ENCODE peak calls at places on chromosomes 7 and 10, in nine cellular contexts. X, T, F, V, G, I, U, Y and C are unnamed samples.

GRCh38 chr7:116930156-116930913 is 23.0 kb upstream of the ST7 start:
- DNase-seq in X (peak), T (peak), F (peak), V (peak), G (peak), I (peak), U (peak), Y (peak), C (peak)

GRCh38 chr7:102833343-102833742 is 79.5 kb upstream of the LRRC17 start:
- DNase-seq in X (no peak), T (no peak), F (no peak), V (no peak), G (no peak), I (no peak), U (no peak), Y (no peak), C (no peak)

GRCh38 chr10:102665904-102666509 is 21.7 kb downstream of the TRIM8 start:
- DNase-seq in X (no peak), T (peak), F (no peak), V (no peak), G (no peak), I (no peak), U (no peak), Y (no peak), C (no peak)

GRCh38 chr7:45591101-45591906 is 17.1 kb downstream of the ADCY1 start:
- DNase-seq in X (no peak), T (no peak), F (no peak), V (no peak), G (no peak), I (no peak), U (no peak), Y (peak), C (no peak)

GRCh38 chr10:125849448-125849847 is 26.1 kb downstream of the BCCIP start:
- DNase-seq in X (no peak), T (no peak), F (no peak), V (no peak), G (no peak), I (no peak), U (no peak), Y (peak), C (no peak)

GRCh38 chr7:130232209-130232608 is 24.5 kb downstream of the SSMEM1 start:
- DNase-seq in X (no peak), T (no peak), F (no peak), V (no peak), G (no peak), I (no peak), U (no peak), Y (no peak), C (no peak)

GRCh38 chr10:71735709-71736569 is 16.4 kb upstream of the C10orf105 start:
- DNase-seq in X (no peak), T (no peak), F (no peak), V (peak), G (no peak), I (no peak), U (no peak), Y (peak), C (no peak)

GRCh38 chr10:33073641-33074410 is 115.8 kb upstream of the ITGB1 start:
- DNase-seq in X (no peak), T (no peak), F (no peak), V (no peak), G (no peak), I (no peak), U (no peak), Y (no peak), C (no peak)

GRCh38 chr7:144842377-144842851 is 6.6 kb upstream of the TPK1 start:
- DNase-seq in X (peak), T (peak), F (no peak), V (no peak), G (no peak), I (no peak), U (no peak), Y (peak), C (no peak)

GRCh38 chr7:25619963-25620799 is 391.9 kb upstream of the NPVF start:
- DNase-seq in X (no peak), T (peak), F (no peak), V (peak), G (peak), I (no peak), U (peak), Y (peak), C (peak)

GRCh38 chr10:18607503-18607902 is 43.9 kb downstream of the NSUN6 start:
- DNase-seq in X (peak), T (peak), F (no peak), V (no peak), G (peak), I (no peak), U (peak), Y (peak), C (peak)

GRCh38 chr7:93160410-93160809 is 12.2 kb upstream of the SAMD9L start:
- DNase-seq in X (no peak), T (no peak), F (no peak), V (no peak), G (no peak), I (no peak), U (no peak), Y (no peak), C (no peak)

GRCh38 chr7:92808006-92808405 is 28.4 kb downstream of the CDK6 start:
- DNase-seq in X (no peak), T (no peak), F (no peak), V (no peak), G (no peak), I (no peak), U (no peak), Y (no peak), C (no peak)

GRCh38 chr10:131127122-131127589 is 184.4 kb downstream of the TCERG1L start:
- DNase-seq in X (no peak), T (no peak), F (no peak), V (no peak), G (no peak), I (no peak), U (no peak), Y (no peak), C (no peak)

GRCh38 chr7:83655951-83656556 is 7.1 kb upstream of the SEMA3E start:
- DNase-seq in X (peak), T (no peak), F (no peak), V (no peak), G (no peak), I (peak), U (peak), Y (peak), C (peak)

GRCh38 chr10:103968441-103969391 is 1.8 kb downstream of the SLK start:
- DNase-seq in X (no peak), T (no peak), F (no peak), V (no peak), G (no peak), I (no peak), U (no peak), Y (no peak), C (no peak)

GRCh38 chr7:15720849-15721471 is 34.5 kb upstream of the MEOX2 start:
- DNase-seq in X (no peak), T (peak), F (no peak), V (no peak), G (peak), I (peak), U (peak), Y (no peak), C (peak)

GRCh38 chr7:155674556-155674955 is 30.1 kb downstream of the RBM33 start:
- DNase-seq in X (no peak), T (no peak), F (no peak), V (no peak), G (no peak), I (no peak), U (no peak), Y (no peak), C (no peak)

GRCh38 chr10:116451956-116452720 is 24.5 kb downstream of the PNLIPRP3 start:
- DNase-seq in X (no peak), T (no peak), F (no peak), V (no peak), G (no peak), I (no peak), U (no peak), Y (no peak), C (no peak)

GRCh38 chr10:89332092-89332633 is 4.4 kb downstream of the IFIT3 start:
- DNase-seq in X (peak), T (no peak), F (no peak), V (no peak), G (peak), I (no peak), U (no peak), Y (no peak), C (no peak)

GRCh38 chr7:151013728-151014497 is 10.4 kb downstream of the ATG9B start:
- DNase-seq in X (no peak), T (peak), F (peak), V (no peak), G (no peak), I (peak), U (no peak), Y (peak), C (no peak)

GRCh38 chr7:27678617-27679260 is 16.1 kb upstream of the HIBADH start:
- DNase-seq in X (peak), T (no peak), F (no peak), V (no peak), G (no peak), I (no peak), U (no peak), Y (no peak), C (no peak)

GRCh38 chr7:27248427-27248806 is 5.8 kb downstream of the EVX1 start:
- DNase-seq in X (no peak), T (no peak), F (no peak), V (no peak), G (no peak), I (no peak), U (no peak), Y (no peak), C (no peak)

GRCh38 chr10:43353495-43354324 is 17.7 kb upstream of the FXYD4 start:
- DNase-seq in X (no peak), T (no peak), F (no peak), V (no peak), G (no peak), I (no peak), U (no peak), Y (no peak), C (no peak)

GRCh38 chr7:79736418-79736817 is 283.0 kb upstream of the MAGI2 start:
- DNase-seq in X (no peak), T (no peak), F (no peak), V (no peak), G (no peak), I (no peak), U (no peak), Y (no peak), C (no peak)

GRCh38 chr10:119241066-119241465 is 33.7 kb downstream of the GRK5 start:
- DNase-seq in X (no peak), T (no peak), F (no peak), V (no peak), G (no peak), I (no peak), U (no peak), Y (no peak), C (no peak)

GRCh38 chr10:48496831-48497792 is 107.8 kb downstream of the ARHGAP22 start:
- DNase-seq in X (peak), T (no peak), F (no peak), V (peak), G (no peak), I (no peak), U (no peak), Y (peak), C (no peak)

GRCh38 chr7:103547451-103548284 is 101.7 kb upstream of the SLC26A5 start:
- DNase-seq in X (no peak), T (no peak), F (no peak), V (no peak), G (no peak), I (no peak), U (no peak), Y (no peak), C (no peak)

GRCh38 chr7:23349484-23350157 is 50.5 kb downstream of the MALSU1 start:
- DNase-seq in X (peak), T (no peak), F (no peak), V (no peak), G (no peak), I (no peak), U (no peak), Y (no peak), C (no peak)

GRCh38 chr7:37448057-37448636 is 517 bp downstream of the ELMO1 start:
- DNase-seq in X (no peak), T (no peak), F (no peak), V (no peak), G (no peak), I (no peak), U (no peak), Y (no peak), C (no peak)

GRCh38 chr7:16693601-16694318 is 47.8 kb downstream of the BZW2 start:
- DNase-seq in X (no peak), T (no peak), F (no peak), V (no peak), G (no peak), I (no peak), U (no peak), Y (no peak), C (no peak)

GRCh38 chr10:72525277-72525676 is 100.6 kb downstream of the MICU1 start:
- DNase-seq in X (peak), T (no peak), F (no peak), V (no peak), G (no peak), I (no peak), U (no peak), Y (no peak), C (no peak)